ENCODE peak calls at places on chromosomes 1 and 21, in eight cellular contexts. Q, I, R, B, H, F, O and M are unnamed samples.

GRCh38 chr1:48831579-48831978 is 54.9 kb upstream of the BEND5 start:
- DNase-seq in O (no peak), R (no peak), F (no peak), B (no peak), Q (no peak), I (no peak), H (no peak), M (no peak)

GRCh38 chr1:235972316-235973090 is 92.4 kb downstream of the NID1 start:
- DNase-seq in B (no peak), Q (no peak), H (no peak), R (no peak), F (peak), O (peak), I (no peak), M (peak)

GRCh38 chr1:32487182-32487581 is 22.3 kb downstream of the ZBTB8B start:
- DNase-seq in R (no peak), O (no peak), H (no peak), Q (no peak), F (no peak), B (no peak), I (no peak), M (no peak)

GRCh38 chr1:167663002-167663772 is 33.2 kb downstream of the RCSD1 start:
- DNase-seq in Q (no peak), F (peak), R (no peak), O (no peak), B (no peak), I (no peak), H (no peak), M (no peak)

GRCh38 chr1:169896013-169896412 is 2.3 kb upstream of the SCYL3 start:
- DNase-seq in R (no peak), F (no peak), Q (no peak), B (no peak), I (no peak), H (no peak), O (no peak), M (no peak)

GRCh38 chr21:42621828-42622199 is 31.6 kb upstream of the PDE9A start:
- DNase-seq in Q (no peak), F (no peak), R (no peak), B (no peak), H (no peak), I (no peak), O (no peak), M (no peak)

GRCh38 chr21:24941316-24942185 is 665.7 kb downstream of the MRPL39 start:
- DNase-seq in R (no peak), O (peak), Q (no peak), B (no peak), F (no peak), I (no peak), H (no peak), M (no peak)

GRCh38 chr1:45552309-45552708 is 1.7 kb downstream of the AKR1A1 start:
- DNase-seq in F (no peak), H (no peak), I (no peak), R (no peak), Q (no peak), B (no peak), O (no peak), M (no peak)

GRCh38 chr1:39720094-39720999 is 18.3 kb upstream of the PPIE start:
- DNase-seq in R (no peak), I (no peak), H (no peak), O (peak), F (peak), Q (peak), B (no peak), M (no peak)

GRCh38 chr1:23557471-23558124 is 1.7 kb downstream of the ID3 start:
- DNase-seq in B (no peak), H (no peak), Q (no peak), R (no peak), I (no peak), F (peak), O (no peak), M (no peak)

GRCh38 chr1:184218436-184218835 is 166.9 kb downstream of the TSEN15 start:
- DNase-seq in O (no peak), Q (no peak), R (no peak), F (no peak), I (no peak), B (no peak), H (no peak), M (no peak)

GRCh38 chr1:221157026-221157761 is 278.0 kb downstream of the HLX start:
- DNase-seq in B (no peak), R (no peak), Q (peak), I (no peak), O (no peak), H (no peak), F (no peak), M (no peak)

GRCh38 chr1:9262587-9262986 is 28.0 kb downstream of the H6PD start:
- DNase-seq in B (no peak), Q (no peak), O (no peak), I (no peak), F (no peak), H (no peak), R (no peak), M (no peak)

GRCh38 chr1:156515956-156516355 is 15.4 kb upstream of the MEF2D start:
- DNase-seq in F (no peak), Q (no peak), R (no peak), H (no peak), I (no peak), B (no peak), O (no peak), M (no peak)

GRCh38 chr1:55284856-55285255 is 69.7 kb upstream of the USP24 start:
- DNase-seq in O (no peak), R (peak), B (no peak), I (no peak), H (no peak), F (peak), Q (no peak), M (no peak)

GRCh38 chr1:5739561-5740078 is 252.6 kb downstream of the NPHP4 start:
- DNase-seq in H (no peak), O (no peak), I (no peak), R (no peak), B (no peak), Q (no peak), F (no peak), M (no peak)

GRCh38 chr1:43632135-43632670 is 17.7 kb upstream of the KDM4A start:
- DNase-seq in I (no peak), Q (no peak), B (no peak), H (no peak), R (no peak), O (no peak), F (no peak), M (no peak)

GRCh38 chr1:153790996-153791855 is 16.0 kb downstream of the SLC27A3 start:
- DNase-seq in Q (peak), H (no peak), R (no peak), B (no peak), F (peak), I (no peak), O (peak), M (no peak)

GRCh38 chr1:41955461-41956159 is 36.9 kb upstream of the HIVEP3 start:
- DNase-seq in B (no peak), F (peak), I (no peak), O (peak), R (peak), Q (no peak), H (no peak), M (no peak)

GRCh38 chr1:226975259-226975908 is 35.3 kb downstream of the COQ8A start:
- DNase-seq in O (no peak), F (no peak), B (no peak), I (no peak), R (no peak), Q (no peak), H (no peak), M (no peak)

GRCh38 chr1:234111458-234112142 is 207.1 kb downstream of the SLC35F3 start:
- DNase-seq in F (peak), I (no peak), R (peak), H (no peak), B (no peak), O (peak), Q (no peak), M (peak)

GRCh38 chr1:172719066-172719627 is 60.2 kb downstream of the FASLG start:
- DNase-seq in R (no peak), Q (no peak), H (no peak), O (peak), F (peak), B (no peak), I (no peak), M (no peak)

GRCh38 chr1:204476563-204476962 is 18.0 kb downstream of the PIK3C2B start:
- DNase-seq in H (no peak), O (no peak), F (no peak), Q (no peak), I (no peak), B (no peak), R (no peak), M (no peak)

GRCh38 chr1:208071425-208072031 is 160.6 kb upstream of the CD34 start:
- DNase-seq in I (no peak), O (peak), B (no peak), F (no peak), Q (no peak), R (no peak), H (no peak), M (no peak)

GRCh38 chr1:113271039-113271438 is 119.3 kb upstream of the MAGI3 start:
- DNase-seq in B (no peak), H (no peak), F (no peak), R (no peak), O (no peak), Q (no peak), I (no peak), M (no peak)

GRCh38 chr1:118325545-118326225 is 140.7 kb upstream of the SPAG17 start:
- DNase-seq in B (no peak), Q (no peak), O (peak), I (no peak), R (no peak), H (no peak), F (no peak), M (no peak)

GRCh38 chr1:178539291-178539690 is 26.4 kb downstream of the TEX35 start:
- DNase-seq in O (no peak), B (no peak), H (no peak), I (no peak), R (no peak), Q (no peak), F (peak), M (no peak)

GRCh38 chr1:7079637-7080036 is 294.4 kb downstream of the CAMTA1 start:
- DNase-seq in O (no peak), I (no peak), Q (no peak), R (no peak), H (no peak), F (no peak), B (no peak), M (no peak)

GRCh38 chr1:207918571-207918970 is 7.6 kb upstream of the CD34 start:
- DNase-seq in O (no peak), R (no peak), F (no peak), H (no peak), B (no peak), Q (no peak), I (no peak), M (no peak)

GRCh38 chr1:153533689-153534201 is 2.0 kb downstream of the S100A6 start:
- DNase-seq in B (no peak), O (peak), I (no peak), R (no peak), F (peak), H (peak), Q (no peak), M (no peak)